ENCODE peak calls at places on chromosomes 7 and 10, in eight cellular contexts. K, B, Z, X, J, O, Q and I are unnamed samples.

GRCh38 chr7:135771961-135772638 is 23.5 kb upstream of the FAM180A start:
- DNase-seq in J (no peak), B (peak; percentile 92), O (no peak), Z (peak; percentile 61), K (no peak), Q (no peak), X (no peak), I (no peak)

GRCh38 chr10:552679-553078 is 136.8 kb downstream of the DIP2C start:
- DNase-seq in Z (no peak), K (no peak), Q (no peak), B (no peak), J (no peak), X (no peak), O (no peak), I (no peak)

GRCh38 chr10:93471110-93471651 is 11.0 kb downstream of the MYOF start:
- DNase-seq in Q (no peak), X (no peak), J (no peak), B (peak; percentile 97), O (no peak), K (no peak), Z (peak; percentile 90), I (peak; percentile 68)

GRCh38 chr10:71696635-71697326 is 22.8 kb downstream of the C10orf105 start:
- DNase-seq in Q (peak; percentile 50), K (peak; percentile 68), B (no peak), O (peak; percentile 77), J (peak; percentile 61), Z (no peak), X (peak; percentile 76), I (no peak)

GRCh38 chr7:81175291-81175942 is 256.6 kb upstream of the SEMA3C start:
- DNase-seq in Z (no peak), J (no peak), O (no peak), Q (no peak), B (peak; percentile 60), K (no peak), X (no peak), I (no peak)

GRCh38 chr10:61835069-61835908 is 66.2 kb upstream of the ARID5B start:
- DNase-seq in Z (peak; percentile 54), K (no peak), O (peak; percentile 65), J (peak; percentile 6), Q (no peak), B (peak; percentile 85), X (no peak), I (peak; percentile 27)

GRCh38 chr7:19958309-19958896 is 185.0 kb upstream of the TMEM196 start:
- DNase-seq in X (no peak), Z (peak; percentile 97), Q (no peak), B (peak; percentile 93), O (no peak), J (no peak), K (no peak), I (peak; percentile 76)

GRCh38 chr10:49367600-49367999 is 28.3 kb downstream of the DRGX start:
- DNase-seq in X (no peak), Q (no peak), K (no peak), J (no peak), O (peak; percentile 27), Z (no peak), B (no peak), I (no peak)

GRCh38 chr7:108358553-108358952 is 97.7 kb downstream of the NRCAM start:
- DNase-seq in B (peak; percentile 93), Z (peak; percentile 72), K (no peak), O (peak; percentile 64), J (no peak), Q (no peak), X (no peak), I (peak; percentile 63)

GRCh38 chr10:46523119-46523880 is 33.2 kb downstream of the GPRIN2 start:
- DNase-seq in Q (peak; percentile 12), B (peak; percentile 41), Z (peak; percentile 85), J (no peak), O (no peak), X (peak; percentile 64), K (peak; percentile 19), I (peak; percentile 74)

GRCh38 chr10:24446739-24447138 is 237.8 kb downstream of the KIAA1217 start:
- DNase-seq in O (no peak), Z (peak; percentile 69), B (peak; percentile 98), Q (no peak), X (no peak), K (no peak), J (no peak), I (no peak)

GRCh38 chr7:95330194-95331003 is 6.1 kb upstream of the PON1 start:
- DNase-seq in J (no peak), Q (no peak), O (no peak), X (no peak), K (no peak), Z (no peak), B (peak; percentile 14), I (no peak)

GRCh38 chr10:13989616-13990015 is 341.1 kb downstream of the FRMD4A start:
- DNase-seq in K (no peak), B (no peak), X (no peak), O (no peak), Z (no peak), J (no peak), Q (no peak), I (no peak)
- H3K27ac ChIP-seq in K (peak overlapping the region; percentile 88), B (no peak overlapping the region), X (peak overlapping the region; percentile 82), O (no peak overlapping the region), Z (no peak overlapping the region), J (peak overlapping the region; percentile 59), Q (peak overlapping the region; percentile 86), I (no peak overlapping the region)

DNA sequence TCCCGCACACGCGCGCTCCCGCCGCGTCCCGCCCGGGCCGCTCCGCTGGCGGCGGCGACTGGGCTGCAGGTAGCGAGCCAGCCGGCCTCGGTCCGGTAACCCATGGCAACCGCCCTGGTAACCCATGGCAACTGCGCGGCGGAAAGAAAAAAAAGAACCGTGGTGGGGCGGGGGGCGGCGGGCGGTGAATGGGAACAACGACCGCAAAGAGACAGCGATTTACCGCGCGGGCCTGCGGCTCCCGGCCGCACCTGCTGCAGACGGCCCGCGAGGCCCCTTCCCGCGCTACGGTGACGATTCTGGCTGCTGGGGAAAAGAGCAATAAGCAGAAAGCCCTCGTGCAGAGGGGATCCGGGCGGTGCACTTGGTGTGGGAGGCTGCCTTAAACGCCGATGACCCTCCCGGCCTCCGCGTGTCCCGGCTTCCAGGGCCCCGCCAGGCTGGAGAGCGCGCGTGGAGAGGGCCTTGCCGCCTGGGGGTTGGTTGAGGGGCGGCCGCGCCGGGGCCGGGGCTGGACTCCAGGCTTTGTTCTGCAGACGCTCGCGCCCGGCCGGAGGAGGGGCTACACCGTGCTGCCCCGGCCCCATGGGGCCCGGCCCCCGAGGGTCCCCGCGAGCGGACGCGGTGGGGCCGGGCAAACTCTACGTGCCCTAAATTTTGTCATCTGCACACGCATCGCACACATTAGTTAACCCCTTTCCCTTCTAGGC is 84.7 kb downstream of the SNX10 start:
- DNase-seq in K (peak; percentile 16), B (no peak), J (no peak), X (peak; percentile 63), Q (no peak), O (peak; percentile 83), Z (no peak), I (no peak)
- H3K27ac ChIP-seq in K (no peak overlapping the region), B (no peak overlapping the region), J (no peak overlapping the region), X (peak overlapping the region; percentile 84), Q (no peak overlapping the region), O (peak overlapping the region; percentile 49), Z (no peak overlapping the region), I (no peak overlapping the region)

DNA sequence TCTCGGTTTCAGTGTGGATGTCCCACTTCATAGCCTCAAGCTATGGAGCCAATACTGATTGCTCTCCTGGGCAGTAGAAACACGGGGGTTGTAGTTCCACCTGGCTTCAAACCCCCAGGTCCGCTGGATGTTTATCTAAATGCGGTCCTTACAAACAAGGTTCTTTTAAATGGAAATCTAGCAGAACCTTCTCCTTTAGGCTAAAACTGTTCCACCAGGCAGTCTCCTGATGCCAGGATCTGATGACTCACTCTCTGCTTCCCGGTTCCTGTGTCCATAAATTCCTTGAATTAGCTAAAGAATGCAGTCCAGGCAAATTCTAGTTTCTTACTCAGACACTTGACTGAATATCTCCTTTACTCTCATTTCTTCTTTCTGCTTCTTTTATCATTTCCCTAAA is 108.4 kb upstream of the FAM3C start:
- DNase-seq in O (peak; percentile 57), Q (no peak), X (no peak), B (peak; percentile 93), J (no peak), Z (peak; percentile 37), K (no peak), I (no peak)
- H3K27ac ChIP-seq in O (no peak overlapping the region), Q (peak overlapping the region; percentile 13), X (no peak overlapping the region), B (peak overlapping the region; percentile 22), J (no peak overlapping the region), Z (peak overlapping the region; percentile 67), K (no peak overlapping the region), I (peak overlapping the region; percentile 28)

GRCh38 chr7:151628846-151629604 is 109.3 kb upstream of the RHEB start:
- DNase-seq in X (no peak), Q (no peak), J (no peak), K (no peak), Z (peak; percentile 15), B (no peak), O (peak; percentile 31), I (no peak)

GRCh38 chr7:151631149-151631967 is 111.7 kb upstream of the RHEB start:
- DNase-seq in X (no peak), Q (no peak), B (peak; percentile 39), K (no peak), Z (peak; percentile 41), J (no peak), O (peak; percentile 56), I (no peak)

GRCh38 chr7:151631968-151632749 is 112.5 kb upstream of the RHEB start:
- DNase-seq in O (peak; percentile 81), X (peak; percentile 92), Z (peak; percentile 78), K (peak; percentile 84), J (peak; percentile 84), Q (peak; percentile 38), B (peak; percentile 74), I (no peak)

GRCh38 chr7:151629873-151630272 is 110.2 kb upstream of the RHEB start:
- DNase-seq in O (no peak), Q (no peak), X (no peak), B (no peak), J (no peak), K (no peak), Z (no peak), I (no peak)

DNA sequence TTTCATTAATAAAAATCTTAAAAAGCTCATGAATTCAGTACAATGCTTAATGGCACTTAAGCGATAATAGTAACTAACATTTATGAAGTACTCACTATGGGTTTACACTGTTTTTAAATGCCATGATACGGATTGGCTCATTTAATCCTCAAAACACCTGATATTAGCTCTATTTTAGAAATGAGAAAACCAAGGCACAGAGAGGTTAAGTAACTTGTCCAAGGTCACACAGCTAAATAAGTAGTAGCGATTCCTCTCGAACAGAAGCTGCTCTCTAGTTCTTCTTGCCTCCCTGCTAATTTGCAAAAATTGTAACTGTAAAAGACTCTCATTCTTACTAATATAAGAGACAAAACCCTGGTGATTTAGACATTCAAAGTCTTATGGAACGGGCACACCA is 110.7 kb upstream of the RHEB start:
- DNase-seq in J (no peak), B (no peak), O (no peak), Z (no peak), Q (no peak), K (no peak), X (no peak), I (no peak)
- H3K27ac ChIP-seq in J (peak overlapping the region; percentile 87), B (no peak overlapping the region), O (no peak overlapping the region), Z (no peak overlapping the region), Q (no peak overlapping the region), K (peak overlapping the region; percentile 96), X (no peak overlapping the region), I (no peak overlapping the region)

GRCh38 chr10:3108033-3108432 is 40.7 kb downstream of the PFKP start:
- DNase-seq in J (no peak), B (no peak), Z (no peak), K (no peak), X (no peak), O (no peak), Q (no peak), I (no peak)
- H3K27ac ChIP-seq in J (peak overlapping the region; percentile 85), B (peak overlapping the region; percentile 84), Z (peak overlapping the region; percentile 98), K (peak overlapping the region; percentile 80), X (peak overlapping the region; percentile 39), O (peak overlapping the region; percentile 88), Q (peak overlapping the region; percentile 87), I (peak overlapping the region; percentile 99)